ENCODE peak calls at places on chromosomes 3 and 15, in ten cellular contexts. J is choroid plexus epithelial cell, W is endothelial cell, N is hepatocyte, G is fibroblast of lung, T is brain microvascular endothelial cell, A is RWPE1, O is GM13976, X is esophagus muscularis mucosa, F is epithelial cell of esophagus. I is an unnamed sample.

GRCh38 chr3:32890420-32891276 is 60.8 kb upstream of the CCR4 start:
- DNase-seq in J (no peak), W (no peak), N (no peak), G (no peak), T (no peak), A (no peak), O (no peak), X (no peak), F (no peak), I (no peak)

GRCh38 chr3:131840151-131840797 is 194.5 kb downstream of the CPNE4 start:
- DNase-seq in J (peak; percentile 10), W (no peak), N (no peak), G (peak; percentile 13), T (no peak), A (no peak), O (no peak), X (no peak), F (peak; percentile 18), I (peak; percentile 3)

GRCh38 chr3:108125550-108126071 is 34.8 kb upstream of the CD47 start:
- DNase-seq in J (no peak), W (peak; percentile 71), N (no peak), G (no peak), T (no peak), A (no peak), O (no peak), X (no peak), F (no peak), I (no peak)

GRCh38 chr3:58630081-58630709 is 36.4 kb downstream of the FAM3D start:
- DNase-seq in J (peak; percentile 68), W (peak; percentile 84), N (peak; percentile 82), G (peak; percentile 74), T (peak; percentile 30), A (peak; percentile 58), O (peak; percentile 76), X (no peak), F (peak; percentile 58), I (peak; percentile 39)

GRCh38 chr15:66774001-66774814 is 72.2 kb downstream of the SMAD6 start:
- DNase-seq in J (peak; percentile 60), W (peak; percentile 94), N (peak; percentile 89), G (peak; percentile 71), T (peak; percentile 59), A (peak; percentile 88), O (peak; percentile 83), X (peak; percentile 95), F (peak; percentile 70), I (peak; percentile 71)

GRCh38 chr3:13160619-13161018 is 87.4 kb upstream of the IQSEC1 start:
- DNase-seq in J (no peak), W (no peak), N (no peak), G (no peak), T (no peak), A (no peak), O (no peak), X (no peak), F (no peak), I (no peak)

GRCh38 chr3:154252759-154253638 is 71.3 kb downstream of the DHX36 start:
- DNase-seq in J (peak; percentile 95), W (peak; percentile 93), N (peak; percentile 95), G (peak; percentile 90), T (peak; percentile 85), A (peak; percentile 69), O (peak; percentile 66), X (peak; percentile 97), F (peak; percentile 89), I (peak; percentile 65)

GRCh38 chr3:100002599-100003350 is 111.5 kb downstream of the FILIP1L start:
- DNase-seq in J (peak; percentile 86), W (no peak), N (peak; percentile 89), G (peak; percentile 74), T (peak; percentile 86), A (peak; percentile 91), O (no peak), X (no peak), F (peak; percentile 99), I (peak; percentile 82)

GRCh38 chr15:70672081-70672480 is 91.3 kb downstream of the UACA start:
- DNase-seq in J (no peak), W (no peak), N (no peak), G (no peak), T (no peak), A (no peak), O (peak; percentile 30), X (no peak), F (no peak), I (no peak)

GRCh38 chr3:108757404-108757982 is at the start of gene RETNLB:
- DNase-seq in J (no peak), W (no peak), N (peak; percentile 10), G (no peak), T (no peak), A (no peak), O (no peak), X (no peak), F (no peak), I (no peak)

DNA sequence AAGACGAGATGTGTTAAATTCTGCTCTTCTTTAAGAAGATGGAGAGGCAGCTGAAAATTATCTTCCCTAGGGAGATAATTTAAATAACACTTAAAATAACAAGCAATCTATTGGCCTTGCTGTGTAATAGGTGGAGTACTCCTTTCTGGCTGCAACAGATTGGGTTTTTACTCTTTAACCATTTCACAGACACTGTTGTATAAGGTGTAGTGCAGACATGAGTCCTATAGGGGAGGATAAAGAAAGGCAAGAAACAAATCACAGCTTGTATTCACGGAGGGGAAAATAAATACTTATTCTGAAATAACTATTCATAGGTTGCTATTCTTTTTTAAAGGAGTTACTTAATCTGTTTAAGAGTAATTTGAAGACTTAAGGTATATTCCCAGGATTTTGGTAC is 252.0 kb downstream of the ZPLD1 start:
- DNase-seq in J (no peak), W (no peak), N (no peak), G (no peak), T (no peak), A (no peak), O (no peak), X (no peak), F (no peak), I (no peak)
- TF ChIP-seq CTCF in J (no peak), W (no peak), N (no peak), G (no peak), T (no peak), A (no peak), O (no peak), X (no peak), F (no peak), I (no peak)

GRCh38 chr3:140247775-140248174 is 312.8 kb downstream of the CLSTN2 start:
- DNase-seq in J (no peak), W (no peak), N (no peak), G (no peak), T (no peak), A (no peak), O (no peak), X (no peak), F (no peak), I (no peak)
- TF ChIP-seq CTCF in J (no peak), W (no peak), N (no peak), G (no peak), T (no peak), A (no peak), O (no peak), X (no peak), F (no peak), I (no peak)

GRCh38 chr3:125151916-125152315 is 60.6 kb downstream of the SLC12A8 start:
- DNase-seq in J (no peak), W (no peak), N (no peak), G (peak; percentile 61), T (no peak), A (no peak), O (no peak), X (no peak), F (no peak), I (no peak)

GRCh38 chr3:125149462-125149861 is 63.1 kb downstream of the SLC12A8 start:
- DNase-seq in J (no peak), W (no peak), N (no peak), G (no peak), T (no peak), A (no peak), O (no peak), X (no peak), F (no peak), I (no peak)

GRCh38 chr3:125148836-125149235 is 63.7 kb downstream of the SLC12A8 start:
- DNase-seq in J (no peak), W (no peak), N (no peak), G (peak; percentile 59), T (no peak), A (no peak), O (no peak), X (no peak), F (peak; percentile 58), I (no peak)

GRCh38 chr3:125151437-125151806 is 61.1 kb downstream of the SLC12A8 start:
- DNase-seq in J (no peak), W (no peak), N (no peak), G (no peak), T (no peak), A (no peak), O (no peak), X (no peak), F (no peak), I (no peak)

DNA sequence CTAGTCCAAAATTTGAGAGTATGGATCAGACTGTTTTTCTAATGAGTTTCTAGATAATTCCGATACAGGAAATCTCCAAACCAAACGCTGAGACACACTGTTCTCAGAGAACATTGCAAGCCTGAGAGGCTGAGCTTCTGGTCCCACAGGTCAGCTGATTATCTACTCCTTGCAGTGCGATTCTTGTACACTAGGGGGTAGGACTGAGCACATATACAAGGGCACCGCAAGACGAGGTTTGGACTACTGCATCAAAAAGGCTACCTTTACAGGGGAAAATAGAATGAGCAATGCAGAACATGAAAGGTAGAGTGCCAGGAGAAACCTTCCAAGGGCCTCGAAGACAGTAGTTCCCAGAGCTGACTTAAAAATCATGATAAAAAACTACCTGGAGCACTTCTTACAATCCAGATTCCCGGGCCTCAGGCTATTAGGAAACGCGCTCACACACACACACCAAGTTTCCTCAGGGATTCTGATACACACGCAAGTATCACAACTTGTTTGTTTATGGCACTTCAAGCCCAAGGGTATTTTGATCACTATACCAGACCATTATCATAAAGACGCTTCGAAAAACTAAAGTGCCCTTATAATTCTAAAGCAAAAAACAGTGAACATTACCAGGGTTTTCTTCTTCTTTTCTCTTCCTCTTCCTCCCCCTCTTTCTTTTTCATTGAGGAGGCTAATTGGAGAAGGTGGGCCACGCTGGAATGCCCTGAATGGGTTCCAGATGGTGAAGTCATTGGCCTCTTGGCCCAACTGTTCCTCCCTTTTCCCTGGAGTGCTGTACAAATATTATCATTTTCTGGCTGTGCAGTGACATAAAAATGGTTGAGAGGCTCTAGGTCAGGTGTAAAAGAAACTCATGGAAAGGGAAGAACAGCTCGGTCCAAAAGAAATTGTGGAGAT is 61.8 kb downstream of the SLC12A8 start:
- DNase-seq in J (peak; percentile 65), W (peak; percentile 65), N (peak; percentile 50), G (peak; percentile 33), T (peak; percentile 60), A (no peak), O (peak; percentile 63), X (no peak), F (peak; percentile 71), I (peak; percentile 7)
- TF ChIP-seq CTCF in J (peak; percentile 69), W (peak; percentile 81), N (peak; percentile 40), G (peak; percentile 41), T (peak; percentile 79), A (peak; percentile 39), O (peak; percentile 52), X (peak; percentile 45), F (peak; percentile 53), I (peak; percentile 76)

DNA sequence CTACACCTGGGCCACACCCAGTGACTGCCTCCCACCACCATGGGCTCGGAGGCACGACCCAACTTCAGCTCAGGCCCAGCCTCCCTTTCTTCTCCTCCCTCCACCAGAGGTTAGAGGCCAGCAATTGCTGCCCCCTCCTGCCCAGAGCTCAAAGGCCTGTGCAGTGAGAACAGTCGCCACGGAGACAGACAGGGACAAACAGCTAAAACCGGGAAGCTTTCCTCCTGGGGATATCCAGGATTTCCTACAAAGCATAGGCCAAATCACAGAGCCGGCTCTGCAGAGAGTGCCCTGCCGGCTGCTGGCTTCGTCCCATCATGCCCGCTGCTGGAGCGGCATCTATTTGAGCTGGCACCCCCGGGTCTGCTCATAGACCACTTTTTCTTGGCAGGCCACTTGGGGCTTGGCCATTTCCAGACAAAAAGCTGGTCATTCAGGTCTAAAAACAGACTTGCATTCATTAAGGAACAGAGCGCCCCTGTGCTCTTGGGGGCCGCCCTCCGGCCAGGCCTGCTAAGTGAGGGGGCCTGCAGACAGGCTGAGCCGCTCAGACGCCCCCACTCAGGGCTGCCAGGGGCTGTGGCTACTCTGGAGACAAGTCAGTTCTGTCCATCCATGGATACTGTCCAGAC is 17.5 kb downstream of the GRAMD2A start:
- DNase-seq in J (no peak), W (peak; percentile 65), N (no peak), G (no peak), T (no peak), A (no peak), O (no peak), X (no peak), F (no peak), I (no peak)
- TF ChIP-seq CTCF in J (no peak), W (no peak), N (no peak), G (no peak), T (no peak), A (no peak), O (no peak), X (no peak), F (no peak), I (no peak)